ENCODE peak calls at places on chromosomes 6 and 20, in four cellular contexts. P, H, X and A are unnamed samples.

GRCh38 chr6:106256201-106256968 is 69.2 kb downstream of the ATG5 start:
- DNase-seq in H (no peak), X (no peak), P (no peak), A (no peak)

GRCh38 chr6:87366428-87366827 is 21.8 kb downstream of the C6orf163 start:
- DNase-seq in H (no peak), X (no peak), P (no peak), A (no peak)

GRCh38 chr6:100229512-100229911 is 235.2 kb downstream of the SIM1 start:
- DNase-seq in X (no peak), P (no peak), H (no peak), A (no peak)

GRCh38 chr6:52499026-52499425 is 77.8 kb downstream of the TRAM2 start:
- DNase-seq in H (no peak), P (no peak), X (no peak), A (no peak)

GRCh38 chr6:127381384-127381783 is 38.0 kb upstream of the ECHDC1 start:
- DNase-seq in H (no peak), P (no peak), X (no peak), A (no peak)

GRCh38 chr20:17314262-17314661 is 87.4 kb downstream of the PCSK2 start:
- DNase-seq in H (no peak), P (no peak), X (no peak), A (no peak)

GRCh38 chr20:37853823-37854375 is 49.0 kb upstream of the VSTM2L start:
- DNase-seq in X (no peak), H (no peak), P (no peak), A (no peak)

GRCh38 chr6:38269773-38270172 is 370.0 kb downstream of the BTBD9 start:
- DNase-seq in X (no peak), H (no peak), P (no peak), A (no peak)

GRCh38 chr20:51361258-51361657 is 181.3 kb downstream of the NFATC2 start:
- DNase-seq in X (no peak), P (no peak), H (no peak), A (no peak)

GRCh38 chr20:39040116-39040515 is 78.0 kb downstream of the DHX35 start:
- DNase-seq in X (no peak), H (no peak), P (no peak), A (no peak)

GRCh38 chr6:98039876-98040605 is 757.0 kb upstream of the MMS22L start:
- DNase-seq in H (no peak), X (no peak), P (no peak), A (no peak)

GRCh38 chr6:56357616-56358373 is 110.4 kb upstream of the COL21A1 start:
- DNase-seq in H (no peak), X (no peak), P (no peak), A (no peak)

GRCh38 chr6:112286756-112287155 is 32.4 kb upstream of the LAMA4 start:
- DNase-seq in H (no peak), X (no peak), P (no peak), A (no peak)

GRCh38 chr6:71248866-71249265 is 39.7 kb upstream of the OGFRL1 start:
- DNase-seq in X (no peak), P (no peak), H (no peak), A (no peak)

GRCh38 chr6:108118791-108119211 is 44.3 kb upstream of the OSTM1 start:
- DNase-seq in H (no peak), P (no peak), X (no peak), A (no peak)

GRCh38 chr20:51339721-51340450 is 202.6 kb downstream of the NFATC2 start:
- DNase-seq in X (no peak), P (no peak), H (no peak), A (no peak)

GRCh38 chr6:144675231-144675861 is 390.2 kb downstream of the UTRN start:
- DNase-seq in P (no peak), X (no peak), H (no peak), A (no peak)

GRCh38 chr20:49310695-49311094 is 32.8 kb upstream of the ZNFX1 start:
- DNase-seq in H (no peak), P (no peak), X (no peak), A (no peak)

GRCh38 chr6:297571-298232 is 5.4 kb downstream of the DUSP22 start:
- DNase-seq in H (no peak), P (no peak), X (no peak), A (no peak)

GRCh38 chr6:113997106-113997505 is 26.2 kb upstream of the HDAC2 start:
- DNase-seq in X (no peak), P (no peak), H (no peak), A (no peak)